ENCODE peak calls at places on chromosomes 5 and 9, in ten cellular contexts. V is IMR-90; D is aorta; M is T-helper 17 cell; P is A549; X is pancreas; E is neuronal stem cell; U is CD4-positive, alpha-beta T cell; L is H9; S is heart right ventricle. Y is an unnamed sample.

GRCh38 chr9:83466877-83467276 is 71.3 kb downstream of the FRMD3 start:
- DNase-seq in L (no peak), U (no peak), X (no peak), E (no peak), M (no peak), D (no peak), V (no peak), S (no peak), P (no peak), Y (no peak)

GRCh38 chr5:13830536-13830935 is 114.0 kb downstream of the DNAH5 start:
- DNase-seq in S (no peak), V (no peak), E (no peak), U (no peak), L (no peak), P (no peak), X (no peak), D (no peak), M (no peak), Y (no peak)

GRCh38 chr5:60810438-60811085 is 33.5 kb downstream of the ELOVL7 start:
- DNase-seq in S (no peak), X (no peak), V (no peak), E (no peak), U (no peak), L (no peak), M (no peak), D (no peak), P (peak; percentile 85), Y (peak; percentile 76)

GRCh38 chr5:31209341-31209740 is 15.9 kb downstream of the CDH6 start:
- DNase-seq in S (no peak), X (no peak), P (no peak), E (no peak), U (no peak), D (no peak), L (no peak), V (no peak), M (no peak), Y (no peak)

GRCh38 chr5:181215997-181216982 is 6.8 kb upstream of the TRIM41 start:
- DNase-seq in X (no peak), V (no peak), E (no peak), L (peak; percentile 43), U (peak; percentile 68), P (peak; percentile 91), M (no peak), D (no peak), S (no peak), Y (peak; percentile 51)

GRCh38 chr5:53099546-53099945 is 10.0 kb downstream of the MOCS2 start:
- DNase-seq in E (no peak), U (no peak), M (no peak), L (no peak), V (peak; percentile 12), X (no peak), P (no peak), S (no peak), D (no peak), Y (no peak)

GRCh38 chr9:134328341-134328840 is 2.1 kb downstream of the RXRA start:
- DNase-seq in S (no peak), P (no peak), U (no peak), M (no peak), E (peak; percentile 69), X (no peak), D (peak; percentile 44), L (no peak), V (peak; percentile 47), Y (peak; percentile 96)

GRCh38 chr9:4143951-4144717 is 155.7 kb downstream of the GLIS3 start:
- DNase-seq in S (no peak), M (no peak), L (no peak), P (peak; percentile 45), E (peak; percentile 52), D (no peak), U (no peak), V (peak; percentile 82), X (no peak), Y (no peak)

GRCh38 chr9:105421864-105422263 is 26.0 kb upstream of the FSD1L start:
- DNase-seq in P (no peak), E (no peak), V (no peak), L (no peak), S (no peak), U (no peak), M (no peak), D (no peak), X (no peak), Y (no peak)
- H3K9me3 ChIP-seq in P (no peaks in the 10 kb centered on the region), E (no peaks in the 10 kb centered on the region), V (no peaks in the 10 kb centered on the region), L (no peaks in the 10 kb centered on the region), S (no peaks in the 10 kb centered on the region), U (no peaks in the 10 kb centered on the region), M (no peaks in the 10 kb centered on the region), D (no peaks in the 10 kb centered on the region), X (no peaks in the 10 kb centered on the region), Y (no peaks in the 10 kb centered on the region)

GRCh38 chr9:103816146-103816545 is 278.0 kb upstream of the SMC2 start:
- DNase-seq in X (no peak), D (no peak), L (no peak), S (no peak), V (no peak), P (no peak), U (no peak), E (no peak), M (no peak), Y (no peak)

GRCh38 chr9:103821115-103821514 is 273.0 kb upstream of the SMC2 start:
- DNase-seq in P (no peak), M (no peak), V (no peak), S (no peak), U (no peak), X (no peak), E (no peak), L (no peak), D (no peak), Y (no peak)
- H3K9me3 ChIP-seq in P (no peaks in the 10 kb centered on the region), M (no peaks in the 10 kb centered on the region), V (peaks cover 7% of the 10 kb centered on the region), S (no peaks in the 10 kb centered on the region), U (no peaks in the 10 kb centered on the region), X (no peaks in the 10 kb centered on the region), E (no peaks in the 10 kb centered on the region), L (no peaks in the 10 kb centered on the region), D (no peaks in the 10 kb centered on the region), Y (no peaks in the 10 kb centered on the region)

GRCh38 chr5:107170620-107171019 is 500.1 kb downstream of the EFNA5 start:
- DNase-seq in M (no peak), V (no peak), E (no peak), P (no peak), U (no peak), D (no peak), S (no peak), L (no peak), X (no peak), Y (no peak)
- H3K9me3 ChIP-seq in M (no peaks in the 10 kb centered on the region), V (no peaks in the 10 kb centered on the region), E (peaks cover 22% of the 10 kb centered on the region), P (peaks cover 15% of the 10 kb centered on the region), U (peaks cover 8% of the 10 kb centered on the region), D (no peaks in the 10 kb centered on the region), S (no peaks in the 10 kb centered on the region), L (peaks cover 17% of the 10 kb centered on the region), X (no peaks in the 10 kb centered on the region), Y (peaks cover 2% of the 10 kb centered on the region)

GRCh38 chr9:118652935-118653334 is 716.3 kb downstream of the BRINP1 start:
- DNase-seq in S (no peak), E (no peak), U (no peak), L (no peak), V (no peak), M (no peak), X (no peak), P (no peak), D (no peak), Y (no peak)
- H3K9me3 ChIP-seq in S (no peaks in the 10 kb centered on the region), E (no peaks in the 10 kb centered on the region), U (no peaks in the 10 kb centered on the region), L (no peaks in the 10 kb centered on the region), V (peaks cover 1% of the 10 kb centered on the region), M (no peaks in the 10 kb centered on the region), X (no peaks in the 10 kb centered on the region), P (no peaks in the 10 kb centered on the region), D (no peaks in the 10 kb centered on the region), Y (no peaks in the 10 kb centered on the region)

DNA sequence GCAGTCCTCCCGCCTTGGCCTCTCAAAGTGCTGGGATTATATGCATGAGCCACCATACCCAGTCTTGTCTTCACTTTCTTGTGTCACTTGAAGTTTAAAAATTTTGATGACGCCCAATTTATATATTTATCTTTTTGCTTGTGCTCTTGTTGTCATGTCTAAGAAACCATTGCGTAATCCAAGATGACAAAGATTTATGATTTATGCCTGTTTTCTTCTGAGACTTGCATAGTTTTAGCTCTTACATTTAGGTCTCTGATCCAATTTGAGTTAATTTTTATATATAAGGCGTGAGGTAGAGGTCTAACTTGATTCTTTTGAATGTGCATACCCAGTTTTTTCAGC is 18.6 kb downstream of the ANKHD1 start:
- DNase-seq in D (no peak), E (no peak), X (no peak), U (no peak), P (no peak), M (no peak), L (no peak), S (no peak), V (no peak), Y (no peak)
- H3K9me3 ChIP-seq in D (no peaks in the 10 kb centered on the region), E (no peaks in the 10 kb centered on the region), X (no peaks in the 10 kb centered on the region), U (no peaks in the 10 kb centered on the region), P (no peaks in the 10 kb centered on the region), M (no peaks in the 10 kb centered on the region), L (no peaks in the 10 kb centered on the region), S (no peaks in the 10 kb centered on the region), V (no peaks in the 10 kb centered on the region), Y (no peaks in the 10 kb centered on the region)

DNA sequence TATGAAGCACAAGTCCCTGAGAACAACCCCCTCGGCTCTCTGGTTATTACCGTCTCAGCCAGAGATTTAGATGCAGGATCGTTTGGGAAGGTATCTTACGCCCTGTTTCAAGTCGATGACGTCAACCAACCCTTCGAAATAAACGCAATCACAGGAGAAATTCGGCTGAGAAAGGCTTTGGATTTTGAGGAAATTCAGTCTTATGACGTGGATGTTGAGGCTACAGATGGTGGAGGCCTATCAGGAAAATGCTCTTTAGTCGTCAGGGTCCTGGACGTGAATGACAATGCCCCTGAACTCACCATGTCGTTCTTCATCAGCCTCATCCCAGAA is 1.1 kb downstream of the PCDHB6 start:
- DNase-seq in M (no peak), U (no peak), S (no peak), L (no peak), D (no peak), V (no peak), X (no peak), E (no peak), P (no peak), Y (no peak)
- H3K9me3 ChIP-seq in M (no peaks in the 10 kb centered on the region), U (peaks cover 8% of the 10 kb centered on the region), S (peaks cover 27% of the 10 kb centered on the region), L (peaks cover 9% of the 10 kb centered on the region), D (peaks cover 9% of the 10 kb centered on the region), V (peaks cover 15% of the 10 kb centered on the region), X (no peaks in the 10 kb centered on the region), E (peaks cover 8% of the 10 kb centered on the region), P (peaks cover 12% of the 10 kb centered on the region), Y (no peaks in the 10 kb centered on the region)

DNA sequence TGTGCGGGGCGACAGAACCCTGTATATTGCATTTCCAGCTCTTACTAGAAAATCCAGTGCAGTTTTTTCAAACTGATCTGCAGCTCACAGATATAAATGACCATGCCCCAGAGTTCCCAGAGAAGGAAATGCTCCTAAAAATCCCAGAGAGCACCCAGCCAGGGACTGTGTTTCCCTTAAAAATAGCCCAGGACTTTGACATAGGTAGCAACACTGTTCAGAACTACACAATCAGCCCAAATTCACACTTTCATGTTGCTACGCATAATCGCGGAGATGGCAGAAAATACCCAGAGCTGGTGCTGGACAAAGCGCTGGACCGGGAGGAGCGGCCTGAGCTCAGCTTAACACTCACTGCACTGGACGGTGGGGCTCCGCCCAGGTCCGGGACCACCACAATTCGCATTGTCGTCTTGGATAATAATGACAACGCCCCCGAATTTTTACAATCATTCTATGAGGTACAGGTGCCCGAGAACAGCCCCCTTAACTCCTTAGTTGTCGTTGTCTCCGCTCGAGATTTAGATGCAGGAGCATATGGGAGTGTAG is 786 bp downstream of the PCDHB5 start:
- DNase-seq in U (no peak), S (no peak), E (no peak), D (no peak), L (no peak), X (no peak), M (no peak), V (no peak), P (no peak), Y (no peak)
- H3K9me3 ChIP-seq in U (peaks cover 34% of the 10 kb centered on the region), S (peaks cover 48% of the 10 kb centered on the region), E (peaks cover 42% of the 10 kb centered on the region), D (peaks cover 4% of the 10 kb centered on the region), L (no peaks in the 10 kb centered on the region), X (no peaks in the 10 kb centered on the region), M (peaks cover 5% of the 10 kb centered on the region), V (peaks cover 3% of the 10 kb centered on the region), P (peaks cover 28% of the 10 kb centered on the region), Y (no peaks in the 10 kb centered on the region)

Y was measured in osteoblast.